ENCODE peak calls at places on chromosome X, in nine cellular contexts. J is GM12878, U is endothelial cell of umbilical vein, P is adipocyte, Q is IMR-90, S is fibroblast of lung, K is thyroid gland, A is tibial nerve, D is astrocyte. H is an unnamed sample. For H3K9me3, the result is how much of the 10 kb centered on the place peaks cover.

GRCh38 chrX:100600340-100600739 is 15.6 kb downstream of the TNMD start:
- DNase-seq in A (no peak), D (no peak), S (no peak), U (no peak), Q (no peak), K (no peak), P (no peak), J (no peak), H (no peak)

GRCh38 chrX:74419861-74420193 is 1.5 kb upstream of the SLC16A2 start:
- DNase-seq in Q (no peak), U (no peak), P (no peak), J (no peak), K (peak), S (no peak), D (no peak), A (no peak), H (no peak)

GRCh38 chrX:153966841-153967535 is 4.6 kb downstream of the HCFC1 start:
- DNase-seq in A (no peak), K (no peak), P (no peak), Q (peak), D (no peak), U (no peak), S (no peak), J (no peak), H (no peak)

GRCh38 chrX:48468247-48468671 is 1.8 kb downstream of the SLC38A5 start:
- DNase-seq in S (no peak), K (peak), P (no peak), Q (no peak), D (no peak), A (no peak), J (no peak), U (no peak), H (no peak)

GRCh38 chrX:107894038-107894437 is 68.4 kb downstream of the MID2 start:
- DNase-seq in J (peak), A (peak), P (peak), Q (peak), D (peak), U (peak), K (no peak), S (peak), H (no peak)

GRCh38 chrX:71815906-71816156 is 52.7 kb downstream of the CXorf49B start:
- DNase-seq in S (no peak), Q (no peak), U (no peak), D (no peak), A (no peak), K (no peak), P (no peak), J (no peak), H (no peak)

GRCh38 chrX:1086444-1087409 is 125.7 kb downstream of the CRLF2 start:
- DNase-seq in K (no peak), A (no peak), Q (no peak), P (no peak), D (no peak), U (no peak), J (no peak), S (no peak), H (no peak)

GRCh38 chrX:40267334-40268118 is 169.8 kb upstream of the BCOR start:
- DNase-seq in K (no peak), P (peak), J (peak), A (peak), U (peak), Q (no peak), D (no peak), S (no peak), H (no peak)

GRCh38 chrX:22686138-22686541 is 313.6 kb upstream of the DDX53 start:
- DNase-seq in S (peak), D (peak), P (peak), A (peak), Q (peak), J (no peak), U (peak), K (peak), H (no peak)

GRCh38 chrX:71930298-71930697 is 19.7 kb downstream of the NHSL2 start:
- DNase-seq in U (no peak), P (no peak), D (no peak), S (no peak), A (no peak), J (no peak), Q (no peak), K (no peak), H (no peak)

GRCh38 chrX:13932416-13932815 is 97.3 kb downstream of the GEMIN8 start:
- DNase-seq in D (no peak), U (no peak), Q (no peak), P (no peak), S (no peak), K (no peak), J (no peak), A (no peak), H (no peak)

GRCh38 chrX:132216806-132217202 is 2.4 kb downstream of the RAP2C start:
- DNase-seq in K (no peak), Q (peak), J (no peak), U (peak), P (peak), S (peak), D (peak), A (no peak), H (peak)

GRCh38 chrX:71871367-71871766 is 39.3 kb upstream of the NHSL2 start:
- DNase-seq in K (no peak), U (no peak), A (peak), Q (peak), J (no peak), S (no peak), D (peak), P (no peak), H (no peak)

GRCh38 chrX:63400340-63400739 is 49.2 kb upstream of the SPIN4 start:
- DNase-seq in S (no peak), P (no peak), U (no peak), K (no peak), A (no peak), Q (no peak), D (no peak), J (no peak), H (no peak)

GRCh38 chrX:56130436-56130835 is 101.7 kb upstream of the KLF8 start:
- DNase-seq in J (no peak), S (no peak), U (no peak), Q (no peak), P (no peak), A (no peak), D (no peak), K (no peak), H (no peak)

GRCh38 chrX:80216086-80216485 is 201.5 kb downstream of the TBX22 start:
- DNase-seq in P (no peak), D (no peak), K (no peak), Q (no peak), U (no peak), A (no peak), S (no peak), J (no peak), H (no peak)
- H3K9me3 ChIP-seq in P (under half), D (under half), K (under half), Q (under half), U (under half), A (under half), S (under half), J (under half), H (under half)

DNA sequence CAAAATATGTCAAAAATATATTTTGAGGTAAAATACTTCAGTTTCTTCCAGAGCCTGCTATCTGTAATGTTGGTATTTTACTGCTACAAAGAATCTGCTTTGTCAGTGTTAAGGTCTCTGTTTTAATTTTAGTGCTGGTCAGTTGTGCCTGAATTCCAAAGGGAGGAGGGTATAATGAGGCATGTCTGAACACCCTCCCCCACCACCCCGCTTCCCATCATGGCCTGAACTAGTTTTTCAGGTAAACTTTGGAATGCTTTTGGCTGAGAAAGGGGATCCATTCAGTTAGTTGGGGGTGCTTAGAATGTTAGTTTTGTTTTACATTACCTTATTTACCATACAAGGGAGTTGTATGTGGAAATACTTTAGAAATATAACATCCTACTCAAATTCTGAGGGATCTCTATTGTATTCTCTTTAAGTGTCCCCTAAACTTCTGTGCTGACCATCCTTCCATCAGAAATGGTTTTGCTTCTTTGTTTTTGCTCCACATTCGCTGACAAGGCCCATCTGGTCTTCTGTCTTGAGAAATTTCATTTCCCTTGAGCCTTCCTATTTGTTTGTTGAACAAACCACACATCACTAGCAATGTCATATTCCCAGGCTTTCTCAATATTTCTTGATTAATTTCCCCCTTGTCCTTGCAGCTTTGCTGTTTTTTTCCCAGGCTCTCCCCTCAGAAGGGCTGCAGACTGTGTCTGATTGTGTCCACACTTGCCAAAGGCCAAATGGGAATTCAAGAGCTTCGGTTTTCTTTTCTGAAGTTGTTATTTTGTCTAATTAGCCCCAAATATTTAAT is 158.7 kb downstream of the MID1IP1 start:
- DNase-seq in K (no peak), P (peak), J (no peak), S (peak), Q (no peak), A (no peak), U (no peak), D (no peak), H (no peak)
- H3K9me3 ChIP-seq in K (under half), P (under half), J (under half), S (under half), Q (under half), A (under half), U (under half), D (under half), H (under half)

GRCh38 chrX:82141942-82142341 is 940.0 kb downstream of the SH3BGRL start:
- DNase-seq in K (no peak), Q (no peak), J (no peak), D (no peak), S (no peak), P (no peak), U (no peak), A (no peak), H (no peak)
- H3K9me3 ChIP-seq in K (under half), Q (under half), J (under half), D (under half), S (under half), P (under half), U (under half), A (under half), H (under half)

GRCh38 chrX:144916785-144917184 is 330.5 kb upstream of the SPANXN1 start:
- DNase-seq in K (no peak), D (no peak), U (no peak), P (no peak), A (no peak), J (no peak), S (no peak), Q (no peak), H (no peak)
- H3K9me3 ChIP-seq in K (under half), D (under half), U (under half), P (under half), A (under half), J (under half), S (under half), Q (under half), H (under half)

H was measured in T-helper 17 cell.